ENCODE peak calls at places on chromosomes 11 and 22, in five cellular contexts. A is ovary, R is IMR-90, V is RWPE1, K is OCI-LY7. B is an unnamed sample.

GRCh38 chr11:7525424-7525823 is 11.6 kb downstream of the PPFIBP2 start:
- DNase-seq in A (no peak), R (no peak), V (no peak), K (no peak), B (no peak)

GRCh38 chr11:61718613-61719302 is 33.7 kb upstream of the MYRF start:
- DNase-seq in A (peak), K (no peak), V (no peak), R (peak), B (peak)

GRCh38 chr11:11450744-11451362 is 97.8 kb upstream of the CSNK2A3 start:
- DNase-seq in A (no peak), R (peak), V (peak), K (no peak), B (peak)

GRCh38 chr22:44566911-44567310 is 68.9 kb upstream of the RTL6 start:
- DNase-seq in R (no peak), K (no peak), V (no peak), A (peak), B (no peak)

GRCh38 chr11:12353534-12353933 is 23.8 kb upstream of the PARVA start:
- DNase-seq in A (no peak), R (no peak), V (no peak), K (no peak), B (no peak)

GRCh38 chr11:64877390-64878222 is 815 bp downstream of the EHD1 start:
- DNase-seq in K (peak), A (no peak), R (no peak), V (no peak), B (peak)

GRCh38 chr22:41885116-41885515 is 29.8 kb downstream of the SHISA8 start:
- DNase-seq in A (no peak), V (no peak), R (no peak), K (no peak), B (no peak)

GRCh38 chr22:24435861-24436351 is 8.5 kb downstream of the ADORA2A start:
- DNase-seq in A (no peak), K (peak), V (no peak), R (peak), B (no peak)

GRCh38 chr11:110250168-110250567 is 46.2 kb downstream of the RDX start:
- DNase-seq in R (no peak), K (no peak), A (no peak), V (no peak), B (no peak)

GRCh38 chr11:58621586-58622262 is 741 bp upstream of the CNTF start:
- DNase-seq in A (no peak), K (no peak), V (no peak), R (no peak), B (peak)

GRCh38 chr11:20881328-20882079 is 212.1 kb downstream of the NELL1 start:
- DNase-seq in A (no peak), K (no peak), R (no peak), V (no peak), B (no peak)

GRCh38 chr22:20425821-20426615 is 11.6 kb downstream of the SCARF2 start:
- DNase-seq in K (no peak), V (no peak), A (no peak), R (no peak), B (no peak)

GRCh38 chr22:33984741-33985287 is 64.5 kb upstream of the LARGE1 start:
- DNase-seq in V (no peak), R (no peak), A (no peak), K (no peak), B (no peak)

GRCh38 chr11:72491001-72491400 is 56.7 kb upstream of the CLPB start:
- DNase-seq in R (peak), A (no peak), V (no peak), K (no peak), B (no peak)

GRCh38 chr11:111419641-111420327 is 40.7 kb upstream of the POU2AF1 start:
- DNase-seq in A (no peak), V (no peak), K (no peak), R (no peak), B (no peak)

GRCh38 chr11:81869337-81870065 is 864.2 kb downstream of the FAM181B start:
- DNase-seq in A (no peak), R (no peak), K (peak), V (no peak), B (peak)

GRCh38 chr22:48427731-48428211 is 1399.9 kb downstream of the BRD1 start:
- DNase-seq in A (no peak), V (no peak), R (no peak), K (no peak), B (no peak)

GRCh38 chr22:44439356-44440223 is 58.4 kb downstream of the RTL6 start:
- DNase-seq in A (no peak), K (no peak), V (no peak), R (no peak), B (no peak)

GRCh38 chr11:117217141-117217609 is 14.7 kb downstream of the PCSK7 start:
- DNase-seq in K (no peak), V (no peak), A (no peak), R (peak), B (no peak)

GRCh38 chr22:26673485-26673884 is 16.1 kb downstream of the MIAT start:
- DNase-seq in V (peak), R (no peak), A (no peak), K (no peak), B (peak)

GRCh38 chr11:85813721-85814120 is 2.8 kb upstream of the SYTL2 start:
- DNase-seq in V (no peak), A (no peak), R (no peak), K (no peak), B (peak)

GRCh38 chr22:27331526-27332281 is 469.9 kb downstream of the MN1 start:
- DNase-seq in K (no peak), A (no peak), R (peak), V (no peak), B (peak)

GRCh38 chr11:20729597-20730095 is 60.3 kb downstream of the NELL1 start:
- DNase-seq in K (no peak), R (no peak), V (no peak), A (no peak), B (no peak)

GRCh38 chr11:122491486-122491885 is 164.0 kb upstream of the UBASH3B start:
- DNase-seq in V (peak), A (no peak), K (no peak), R (peak), B (peak)

GRCh38 chr22:44998296-44998695 is 11.5 kb downstream of the PHF21B start:
- DNase-seq in A (no peak), V (no peak), K (no peak), R (no peak), B (no peak)

GRCh38 chr11:16981651-16982194 is 32.5 kb downstream of the PLEKHA7 start:
- DNase-seq in K (no peak), V (no peak), R (peak), A (no peak), B (peak)

GRCh38 chr11:20097319-20098221 is 62.7 kb downstream of the DBX1 start:
- DNase-seq in K (no peak), V (no peak), R (peak), A (no peak), B (no peak)

GRCh38 chr22:32411388-32411787 is 659 bp downstream of the RTCB start:
- DNase-seq in K (peak), R (peak), V (peak), A (no peak), B (peak)

GRCh38 chr11:129247129-129247528 is 55.0 kb upstream of the ARHGAP32 start:
- DNase-seq in R (peak), K (no peak), V (no peak), A (no peak), B (no peak)

GRCh38 chr11:102950622-102951081 is 4.9 kb downstream of the MMP13 start:
- DNase-seq in K (no peak), R (peak), V (no peak), A (no peak), B (peak)

GRCh38 chr11:8247312-8247711 is 16.4 kb downstream of the LMO1 start:
- DNase-seq in V (no peak), R (no peak), A (no peak), K (no peak), B (peak)

DNA sequence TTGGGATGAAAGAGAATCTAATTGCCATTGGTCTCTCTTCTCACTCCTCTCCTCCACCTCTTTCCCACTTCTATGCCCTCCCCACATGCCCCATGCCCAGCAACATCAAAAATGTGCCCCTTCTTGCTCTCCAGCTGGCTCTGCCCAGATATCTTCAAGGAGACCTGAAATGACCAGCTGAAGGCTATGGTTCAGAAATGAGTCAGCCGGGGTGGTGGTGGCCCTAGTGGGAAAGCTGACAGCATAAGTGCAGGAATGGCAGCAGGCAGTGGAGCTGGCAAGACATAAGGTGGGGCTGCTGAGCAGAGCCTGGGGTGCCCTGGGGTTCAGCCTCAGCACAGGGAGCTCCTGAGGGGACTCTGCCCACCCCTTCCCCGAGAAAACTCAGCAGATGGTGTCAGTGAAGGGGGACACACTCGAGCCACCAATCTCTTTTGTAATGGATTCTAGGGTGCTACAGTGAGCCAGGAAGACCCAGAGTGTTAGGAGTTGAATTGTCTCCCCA is 593.4 kb downstream of the BUD13 start:
- DNase-seq in R (no peak), A (no peak), K (no peak), V (no peak), B (no peak)
- TF ChIP-seq CTCF in R (no peak), A (no peak), K (no peak), V (no peak), B (no peak)

GRCh38 chr22:19105867-19106802 is 16.1 kb downstream of the DGCR2 start:
- DNase-seq in V (no peak), R (no peak), K (peak), A (no peak), B (no peak)
- TF ChIP-seq CTCF in V (no peak), R (no peak), K (peak), A (no peak), B (peak)

GRCh38 chr11:34209809-34210208 is 104.4 kb downstream of the NAT10 start:
- DNase-seq in A (no peak), R (no peak), K (no peak), V (no peak), B (no peak)
- TF ChIP-seq CTCF in A (no peak), R (no peak), K (no peak), V (no peak), B (no peak)

GRCh38 chr22:23077627-23078461 is 7.5 kb downstream of the GNAZ start:
- DNase-seq in R (no peak), A (no peak), K (no peak), V (no peak), B (no peak)
- TF ChIP-seq CTCF in R (no peak), A (no peak), K (peak), V (no peak), B (no peak)

GRCh38 chr11:27716850-27717249 is 16.6 kb upstream of the BDNF start:
- DNase-seq in R (peak), K (no peak), V (no peak), A (no peak), B (no peak)
- TF ChIP-seq CTCF in R (peak), K (no peak), V (peak), A (no peak), B (peak)

GRCh38 chr11:35363246-35364100 is 55.9 kb downstream of the SLC1A2 start:
- DNase-seq in V (no peak), K (no peak), R (no peak), A (no peak), B (no peak)

GRCh38 chr11:35364101-35364780 is 55.1 kb downstream of the SLC1A2 start:
- DNase-seq in R (peak), K (no peak), V (peak), A (peak), B (peak)

GRCh38 chr11:35360059-35360530 is 59.3 kb downstream of the SLC1A2 start:
- DNase-seq in R (no peak), K (no peak), A (no peak), V (no peak), B (no peak)

GRCh38 chr11:35365395-35365794 is 54.0 kb downstream of the SLC1A2 start:
- DNase-seq in V (no peak), K (no peak), A (no peak), R (no peak), B (no peak)

GRCh38 chr11:35362571-35362980 is 56.8 kb downstream of the SLC1A2 start:
- DNase-seq in V (no peak), A (no peak), K (no peak), R (peak), B (peak)
- TF ChIP-seq CTCF in V (no peak), A (no peak), K (no peak), R (no peak), B (peak)

B was measured in epithelial cell of esophagus.